ENCODE peak calls at places on chromosome 15, in four cellular contexts. H, X, J and U are unnamed samples.

GRCh38 chr15:68449389-68449788 is 17.4 kb upstream of the ITGA11 start:
- DNase-seq in H (peak; percentile 11), X (no peak), J (no peak), U (no peak)

GRCh38 chr15:84620626-84621025 is 19.8 kb downstream of the ZSCAN2 start:
- DNase-seq in H (no peak), X (no peak), J (no peak), U (no peak)

GRCh38 chr15:68640791-68641331 is 62.1 kb downstream of the CORO2B start:
- DNase-seq in H (no peak), X (peak; percentile 55), J (no peak), U (no peak)

GRCh38 chr15:83919319-83919830 is 265.5 kb downstream of the ADAMTSL3 start:
- DNase-seq in H (no peak), X (no peak), J (no peak), U (no peak)

GRCh38 chr15:98177950-98178848 is 217.7 kb downstream of the ARRDC4 start:
- DNase-seq in H (peak; percentile 80), X (no peak), J (no peak), U (no peak)

GRCh38 chr15:61182955-61183354 is 46.1 kb downstream of the RORA start:
- DNase-seq in H (no peak), X (no peak), J (no peak), U (no peak)

GRCh38 chr15:101502572-101503295 is 13.2 kb upstream of the PCSK6 start:
- DNase-seq in H (no peak), X (no peak), J (peak; percentile 75), U (no peak)

GRCh38 chr15:40926659-40927496 is 2.3 kb upstream of the DLL4 start:
- DNase-seq in H (peak; percentile 64), X (no peak), J (no peak), U (no peak)

GRCh38 chr15:99180963-99181306 is 68.4 kb downstream of the TTC23 start:
- DNase-seq in H (no peak), X (no peak), J (no peak), U (no peak)

GRCh38 chr15:49991587-49991986 is 127.4 kb downstream of the ATP8B4 start:
- DNase-seq in H (no peak), X (no peak), J (no peak), U (no peak)

GRCh38 chr15:39154136-39154770 is 426.6 kb upstream of the THBS1 start:
- DNase-seq in H (peak; percentile 28), X (no peak), J (no peak), U (no peak)

GRCh38 chr15:34337557-34338306 is at the start of gene SLC12A6:
- DNase-seq in H (peak; percentile 93), X (peak; percentile 96), J (peak; percentile 96), U (peak; percentile 55)

GRCh38 chr15:85722789-85723188 is 71.9 kb downstream of the KLHL25 start:
- DNase-seq in H (no peak), X (no peak), J (no peak), U (no peak)

GRCh38 chr15:28107894-28108255 is 8.8 kb upstream of the OCA2 start:
- DNase-seq in H (no peak), X (no peak), J (no peak), U (no peak)

GRCh38 chr15:53160092-53160704 is 370.1 kb upstream of the ONECUT1 start:
- DNase-seq in H (no peak), X (no peak), J (no peak), U (no peak)

GRCh38 chr15:38652998-38653397 is 88.4 kb upstream of the RASGRP1 start:
- DNase-seq in H (peak; percentile 20), X (no peak), J (no peak), U (no peak)

GRCh38 chr15:100235030-100235617 is 106.7 kb downstream of the ADAMTS17 start:
- DNase-seq in H (no peak), X (no peak), J (no peak), U (no peak)

GRCh38 chr15:92069308-92070244 is 216.1 kb downstream of the SLCO3A1 start:
- DNase-seq in H (no peak), X (peak; percentile 62), J (no peak), U (peak; percentile 36)

GRCh38 chr15:38127306-38127731 is 125.3 kb upstream of the SPRED1 start:
- DNase-seq in H (no peak), X (no peak), J (no peak), U (no peak)

GRCh38 chr15:66724732-66725467 is 22.9 kb downstream of the SMAD6 start:
- DNase-seq in H (no peak), X (peak; percentile 40), J (no peak), U (no peak)

GRCh38 chr15:72182244-72182643 is 15.3 kb downstream of the GRAMD2A start:
- DNase-seq in H (no peak), X (no peak), J (no peak), U (no peak)

GRCh38 chr15:66802087-66803001 is 100.3 kb downstream of the SMAD6 start:
- DNase-seq in H (no peak), X (no peak), J (no peak), U (peak; percentile 57)

GRCh38 chr15:49984436-49984835 is 134.6 kb downstream of the ATP8B4 start:
- DNase-seq in H (peak; percentile 8), X (no peak), J (no peak), U (no peak)

GRCh38 chr15:68278345-68279217 is 1.0 kb downstream of the FEM1B start:
- DNase-seq in H (no peak), X (no peak), J (no peak), U (no peak)

GRCh38 chr15:45009046-45009445 is 13.9 kb upstream of the SORD start:
- DNase-seq in H (no peak), X (no peak), J (no peak), U (no peak)

GRCh38 chr15:99249270-99249817 is at the start of gene TTC23:
- DNase-seq in H (peak; percentile 76), X (no peak), J (no peak), U (peak; percentile 84)

GRCh38 chr15:72782993-72783562 is 480 bp downstream of the ADPGK start:
- DNase-seq in H (peak; percentile 43), X (no peak), J (no peak), U (no peak)

GRCh38 chr15:40506964-40507571 is 36.3 kb downstream of the CHST14 start:
- DNase-seq in H (peak; percentile 95), X (peak; percentile 89), J (peak; percentile 85), U (no peak)

GRCh38 chr15:86300371-86301106 is 220.9 kb downstream of the AGBL1 start:
- DNase-seq in H (peak; percentile 17), X (no peak), J (no peak), U (no peak)

GRCh38 chr15:59377940-59378339 is 5.3 kb upstream of the MYO1E start:
- DNase-seq in H (no peak), X (no peak), J (no peak), U (no peak)

GRCh38 chr15:59299919-59300617 is 72.6 kb downstream of the MYO1E start:
- DNase-seq in H (no peak), X (peak; percentile 81), J (peak; percentile 82), U (peak; percentile 93)

GRCh38 chr15:65819563-65819960 is 27.5 kb upstream of the DENND4A start:
- DNase-seq in H (no peak), X (no peak), J (no peak), U (no peak)

GRCh38 chr15:76903251-76903681 is 1.9 kb downstream of the SCAPER start:
- DNase-seq in H (peak; percentile 50), X (no peak), J (no peak), U (peak; percentile 7)

GRCh38 chr15:76904461-76905012 is 603 bp downstream of the SCAPER start:
- DNase-seq in H (peak; percentile 76), X (peak; percentile 67), J (peak; percentile 67), U (no peak)

GRCh38 chr15:76905013-76905839 is at the start of gene SCAPER:
- DNase-seq in H (peak; percentile 93), X (peak; percentile 97), J (peak; percentile 96), U (peak; percentile 49)

GRCh38 chr15:76901965-76902364 is 3.2 kb downstream of the SCAPER start:
- DNase-seq in H (no peak), X (no peak), J (no peak), U (no peak)

DNA sequence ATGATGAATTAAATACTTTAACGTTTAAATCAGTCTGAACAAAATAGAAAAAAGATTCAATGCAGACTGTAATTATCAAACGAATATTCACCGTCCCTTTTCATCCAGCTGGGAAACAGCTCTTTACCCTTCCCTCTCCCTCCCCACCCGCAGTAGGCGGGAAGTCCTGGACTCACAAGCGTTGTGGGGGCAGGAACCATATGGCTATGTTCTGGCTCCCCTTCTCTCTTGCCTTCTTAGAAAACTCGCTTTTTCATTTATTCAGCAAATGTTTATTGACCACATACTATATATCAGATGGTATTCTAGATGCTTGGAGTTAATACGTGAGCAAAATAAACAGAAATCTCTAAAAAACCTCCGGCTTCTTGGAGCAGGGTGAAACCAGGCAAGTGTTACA is 715 bp upstream of the SCAPER start:
- DNase-seq in H (no peak), X (no peak), J (no peak), U (no peak)
- H3K4me3 ChIP-seq in H (peak overlapping the region; percentile 74), X (peak overlapping the region; percentile 89), J (peak overlapping the region; percentile 80), U (no peak overlapping the region)

GRCh38 chr15:29615791-29616190 is 206.5 kb downstream of the TJP1 start:
- DNase-seq in H (no peak), X (no peak), J (no peak), U (no peak)

GRCh38 chr15:29612701-29613100 is 209.6 kb downstream of the TJP1 start:
- DNase-seq in H (peak; percentile 3), X (no peak), J (no peak), U (no peak)

GRCh38 chr15:29616512-29616911 is 205.8 kb downstream of the TJP1 start:
- DNase-seq in H (no peak), X (no peak), J (no peak), U (no peak)

GRCh38 chr15:29612096-29612495 is 210.2 kb downstream of the TJP1 start:
- DNase-seq in H (peak; percentile 72), X (no peak), J (no peak), U (peak; percentile 49)

DNA sequence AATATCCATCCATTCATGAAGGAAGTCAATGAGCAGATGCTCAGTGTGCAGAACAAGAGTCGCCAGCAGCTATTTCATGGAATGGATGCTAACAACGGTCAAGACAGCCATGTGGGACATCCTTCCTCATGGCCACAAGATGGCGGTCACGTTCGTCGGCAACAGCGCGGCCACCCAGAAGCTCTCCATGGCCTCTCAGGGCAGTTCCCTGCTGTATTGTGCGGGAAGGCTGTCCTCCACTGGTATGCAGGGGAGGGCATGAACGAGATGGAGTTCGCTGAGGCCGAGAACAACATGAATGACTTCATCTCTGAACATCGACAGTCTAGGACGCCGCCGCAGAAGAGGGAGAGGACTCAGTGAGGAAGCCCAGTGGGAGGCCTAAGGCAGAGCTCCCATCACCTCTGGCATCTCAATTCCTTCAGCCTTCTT is 208.3 kb downstream of the TJP1 start:
- DNase-seq in H (peak; percentile 73), X (no peak), J (no peak), U (no peak)
- TF ChIP-seq CTCF in H (peak; percentile 62), X (no peak), J (no peak), U (no peak)

DNA sequence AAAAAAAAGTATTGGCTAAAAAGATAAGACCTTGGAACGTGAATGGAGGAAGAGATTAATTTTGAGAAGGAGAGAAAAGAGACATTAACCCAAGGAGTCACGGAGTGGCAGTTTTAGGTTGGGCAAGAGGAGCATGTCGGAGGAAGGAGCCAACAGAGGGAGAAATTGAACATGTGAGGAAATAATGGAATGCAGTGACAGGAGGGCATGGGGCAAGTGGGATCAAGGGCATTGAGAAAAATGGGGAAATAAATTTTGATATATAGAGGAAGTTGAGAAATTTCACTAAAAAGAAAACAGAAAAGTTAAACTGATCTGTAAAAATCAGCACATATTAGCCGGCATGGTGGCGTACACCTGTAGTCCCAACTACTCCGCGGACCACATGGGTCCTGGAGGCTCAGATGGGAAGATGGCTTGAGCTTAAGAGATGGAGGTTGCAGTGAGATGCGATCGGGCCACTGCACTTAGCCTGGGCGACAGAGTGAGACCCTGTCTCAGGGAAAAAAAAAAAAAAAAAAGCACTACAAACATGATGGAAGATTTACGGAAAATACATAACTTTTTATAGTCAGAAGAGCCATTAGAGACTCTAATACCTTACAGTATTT is 1.2 kb downstream of the HAUS2 start:
- DNase-seq in H (no peak), X (no peak), J (no peak), U (no peak)
- H3K4me3 ChIP-seq in H (peak overlapping the region; percentile 96), X (peak overlapping the region; percentile 88), J (peak overlapping the region; percentile 80), U (peak overlapping the region; percentile 81)

GRCh38 chr15:35912196-35912595 is 366.2 kb upstream of the DPH6 start:
- DNase-seq in H (peak; percentile 17), X (no peak), J (no peak), U (no peak)
- TF ChIP-seq CTCF in H (peak; percentile 32), X (no peak), J (peak; percentile 7), U (no peak)